ENCODE peak calls at places on chromosomes 12 and 14, in four cellular contexts. R is thoracic aorta, S is brain microvascular endothelial cell, U is tibial nerve. K is an unnamed sample.
A peak's percentile ranks its signal among the peaks of the same experiment; 100 is the strongest.

GRCh38 chr12:54933381-54933780 is 51.2 kb downstream of the TESPA1 start:
- DNase-seq in R (no peak), S (peak; percentile 17), U (no peak), K (no peak)

GRCh38 chr14:90491221-90491867 is 94.5 kb downstream of the CALM1 start:
- DNase-seq in R (peak; percentile 68), S (peak; percentile 82), U (no peak), K (peak; percentile 6)

GRCh38 chr14:65000868-65001600 is 14.3 kb downstream of the FNTB start:
- DNase-seq in R (no peak), S (peak; percentile 40), U (no peak), K (no peak)

GRCh38 chr14:104424406-104425072 is 155.0 kb upstream of the C14orf180 start:
- DNase-seq in R (no peak), S (no peak), U (no peak), K (no peak)

GRCh38 chr14:82182646-82183045 is 649.0 kb upstream of the SEL1L start:
- DNase-seq in R (no peak), S (no peak), U (no peak), K (no peak)

GRCh38 chr12:119841433-119842210 is 35.5 kb downstream of the CIT start:
- DNase-seq in R (no peak), S (peak; percentile 36), U (no peak), K (no peak)

GRCh38 chr14:96752594-96752993 is 44.6 kb upstream of the VRK1 start:
- DNase-seq in R (no peak), S (no peak), U (no peak), K (no peak)

GRCh38 chr12:114238808-114239207 is 167.1 kb downstream of the TBX5 start:
- DNase-seq in R (no peak), S (peak; percentile 8), U (no peak), K (no peak)

GRCh38 chr12:53657041-53657440 is 18.8 kb downstream of the ATP5MC2 start:
- DNase-seq in R (no peak), S (no peak), U (no peak), K (no peak)

GRCh38 chr14:61556455-61556854 is 138.9 kb upstream of the HIF1A start:
- DNase-seq in R (no peak), S (no peak), U (no peak), K (no peak)

GRCh38 chr12:7019043-7019569 is 830 bp upstream of the LPCAT3 start:
- DNase-seq in R (no peak), S (no peak), U (no peak), K (no peak)

GRCh38 chr14:100862277-100862676 is 36.4 kb downstream of the MEG3 start:
- DNase-seq in R (no peak), S (no peak), U (no peak), K (no peak)

GRCh38 chr14:29348504-29348903 is 579.1 kb downstream of the PRKD1 start:
- DNase-seq in R (no peak), S (no peak), U (no peak), K (no peak)

GRCh38 chr12:9651265-9651729 is 18.2 kb upstream of the CLEC2D start:
- DNase-seq in R (no peak), S (peak; percentile 43), U (no peak), K (no peak)
- H3K4me3 ChIP-seq in R (no peak overlapping the region), S (no peak overlapping the region), U (peak overlapping the region; percentile 10), K (no peak overlapping the region)

GRCh38 chr12:30755395-30755762 is 628 bp upstream of the CAPRIN2 start:
- DNase-seq in R (no peak), S (no peak), U (no peak), K (no peak)

GRCh38 chr12:30756074-30756473 is 1.3 kb upstream of the CAPRIN2 start:
- DNase-seq in R (no peak), S (no peak), U (no peak), K (no peak)

GRCh38 chr12:30753761-30754382 is 879 bp downstream of the CAPRIN2 start:
- DNase-seq in R (no peak), S (peak; percentile 3), U (no peak), K (no peak)

GRCh38 chr12:30754383-30754749 is 385 bp downstream of the CAPRIN2 start:
- DNase-seq in R (no peak), S (peak; percentile 0), U (no peak), K (no peak)

GRCh38 chr12:30754750-30755394 is at the start of gene CAPRIN2:
- DNase-seq in R (peak; percentile 83), S (peak; percentile 93), U (peak; percentile 93), K (peak; percentile 81)
- TF ChIP-seq CTCF in R (no peak), S (peak; percentile 30), U (peak; percentile 40), K (peak; percentile 21)

DNA sequence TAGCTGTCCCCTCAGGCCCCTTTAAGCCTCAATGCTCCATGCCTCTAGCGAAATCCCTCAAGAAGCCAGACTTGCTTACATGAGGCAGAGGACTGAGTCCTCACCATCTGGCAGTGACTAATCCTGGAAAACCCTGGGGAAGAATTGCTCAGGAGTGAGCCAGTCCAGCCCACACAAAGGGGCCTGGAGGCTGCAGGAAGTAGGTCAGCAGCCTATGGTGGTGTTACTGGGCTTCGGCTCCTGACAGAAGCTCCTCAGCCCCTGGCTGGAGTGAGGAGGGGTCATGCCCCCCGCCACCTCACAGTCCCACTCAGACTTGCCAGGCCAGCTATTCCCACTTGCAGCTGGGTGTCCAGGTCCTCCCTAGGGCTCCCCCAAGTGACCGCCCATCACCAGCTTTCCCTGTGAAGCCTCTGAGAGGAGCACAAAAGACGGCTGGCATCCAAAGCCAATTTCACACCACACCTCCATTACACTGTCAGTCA is 250.5 kb downstream of the DPF3 start:
- DNase-seq in R (peak; percentile 15), S (peak; percentile 96), U (no peak), K (peak; percentile 94)
- H3K4me3 ChIP-seq in R (no peak overlapping the region), S (no peak overlapping the region), U (no peak overlapping the region), K (no peak overlapping the region)

GRCh38 chr12:102950107-102950949 is 7.1 kb upstream of the ASCL1 start:
- DNase-seq in R (no peak), S (no peak), U (no peak), K (no peak)

GRCh38 chr12:102950950-102951490 is 6.5 kb upstream of the ASCL1 start:
- DNase-seq in R (no peak), S (no peak), U (no peak), K (no peak)

GRCh38 chr12:102946042-102946441 is 11.4 kb upstream of the ASCL1 start:
- DNase-seq in R (no peak), S (no peak), U (no peak), K (no peak)

GRCh38 chr12:102953221-102953620 is 4.3 kb upstream of the ASCL1 start:
- DNase-seq in R (no peak), S (no peak), U (no peak), K (no peak)

DNA sequence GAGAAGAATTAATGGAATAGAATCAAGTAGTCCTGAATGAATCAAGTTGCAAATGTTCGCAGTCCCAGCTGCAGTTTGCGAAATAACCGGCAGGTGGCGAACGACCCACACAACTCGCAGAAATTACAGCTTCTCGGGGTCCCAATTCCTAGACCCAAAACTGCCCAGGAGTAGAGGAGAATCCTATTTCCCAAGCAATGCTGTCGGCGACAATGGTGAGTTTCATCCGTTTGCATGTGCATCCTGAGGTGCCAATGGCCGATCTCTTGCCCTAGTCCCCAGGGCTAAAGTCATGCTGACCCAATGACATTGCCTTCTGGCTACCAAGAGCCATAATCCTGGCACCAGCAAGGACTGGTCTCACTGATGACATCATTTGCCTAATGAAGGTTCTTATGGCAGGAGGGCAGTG is 8.5 kb upstream of the ASCL1 start:
- DNase-seq in R (no peak), S (peak; percentile 53), U (peak; percentile 40), K (peak; percentile 3)
- TF ChIP-seq CTCF in R (peak; percentile 64), S (peak; percentile 87), U (peak; percentile 90), K (peak; percentile 81)

GRCh38 chr12:27970981-27971489 is 1.5 kb downstream of the PTHLH start:
- DNase-seq in R (no peak), S (no peak), U (no peak), K (no peak)
- H3K4me3 ChIP-seq in R (peak overlapping the region; percentile 83), S (peak overlapping the region; percentile 68), U (peak overlapping the region; percentile 41), K (peak overlapping the region; percentile 66)

K was measured in AG04450.